ENCODE peak calls at places on chromosomes 11 and 22, in nine cellular contexts. One of them, this sample, is unnamed.

GRCh38 chr11:86916330-86916729 is 38.9 kb downstream of the FZD4 start:
- DNase-seq in H9: no peak
- DNase-seq in GM12878: no peak
- DNase-seq in foreskin fibroblast: peak; percentile 78
- DNase-seq in mammary epithelial cell: peak; percentile 69
- DNase-seq in CD8-positive, alpha-beta T cell: no peak
- DNase-seq in omental fat pad: no peak
- DNase-seq in psoas muscle: no peak
- DNase-seq in cardiac fibroblast: peak; percentile 86
- DNase-seq in this sample: no peak

GRCh38 chr11:85827768-85828639 is 17.1 kb upstream of the SYTL2 start:
- DNase-seq in H9: no peak
- DNase-seq in GM12878: no peak
- DNase-seq in foreskin fibroblast: peak; percentile 81
- DNase-seq in mammary epithelial cell: peak; percentile 83
- DNase-seq in CD8-positive, alpha-beta T cell: no peak
- DNase-seq in omental fat pad: no peak
- DNase-seq in psoas muscle: no peak
- DNase-seq in cardiac fibroblast: peak; percentile 69
- DNase-seq in this sample: no peak

GRCh38 chr22:42847110-42847509 is 10.0 kb downstream of the ARFGAP3 start:
- DNase-seq in H9: no peak
- DNase-seq in GM12878: no peak
- DNase-seq in foreskin fibroblast: no peak
- DNase-seq in mammary epithelial cell: no peak
- DNase-seq in CD8-positive, alpha-beta T cell: no peak
- DNase-seq in omental fat pad: no peak
- DNase-seq in psoas muscle: no peak
- DNase-seq in cardiac fibroblast: no peak
- DNase-seq in this sample: no peak

GRCh38 chr11:2759228-2760195 is 59.7 kb upstream of the KCNQ1OT1 start:
- DNase-seq in H9: no peak
- DNase-seq in GM12878: no peak
- DNase-seq in foreskin fibroblast: no peak
- DNase-seq in mammary epithelial cell: no peak
- DNase-seq in CD8-positive, alpha-beta T cell: no peak
- DNase-seq in omental fat pad: peak; percentile 3
- DNase-seq in psoas muscle: peak; percentile 39
- DNase-seq in cardiac fibroblast: no peak
- DNase-seq in this sample: peak; percentile 32

GRCh38 chr11:61062181-61062955 is 39.9 kb upstream of the CD5 start:
- DNase-seq in H9: peak; percentile 3
- DNase-seq in GM12878: no peak
- DNase-seq in foreskin fibroblast: no peak
- DNase-seq in mammary epithelial cell: no peak
- DNase-seq in CD8-positive, alpha-beta T cell: no peak
- DNase-seq in omental fat pad: no peak
- DNase-seq in psoas muscle: no peak
- DNase-seq in cardiac fibroblast: no peak
- DNase-seq in this sample: peak; percentile 1

GRCh38 chr11:21260101-21260500 is 590.7 kb downstream of the NELL1 start:
- DNase-seq in H9: no peak
- DNase-seq in GM12878: no peak
- DNase-seq in foreskin fibroblast: no peak
- DNase-seq in mammary epithelial cell: no peak
- DNase-seq in CD8-positive, alpha-beta T cell: no peak
- DNase-seq in omental fat pad: no peak
- DNase-seq in psoas muscle: no peak
- DNase-seq in cardiac fibroblast: no peak
- DNase-seq in this sample: no peak

GRCh38 chr22:32579533-32580220 is 105.1 kb downstream of the FBXO7 start:
- DNase-seq in H9: no peak
- DNase-seq in GM12878: no peak
- DNase-seq in foreskin fibroblast: peak; percentile 84
- DNase-seq in mammary epithelial cell: no peak
- DNase-seq in CD8-positive, alpha-beta T cell: no peak
- DNase-seq in omental fat pad: no peak
- DNase-seq in psoas muscle: peak; percentile 55
- DNase-seq in cardiac fibroblast: no peak
- DNase-seq in this sample: peak; percentile 51

GRCh38 chr11:128455766-128456165 is 131.6 kb downstream of the ETS1 start:
- DNase-seq in H9: no peak
- DNase-seq in GM12878: no peak
- DNase-seq in foreskin fibroblast: no peak
- DNase-seq in mammary epithelial cell: no peak
- DNase-seq in CD8-positive, alpha-beta T cell: no peak
- DNase-seq in omental fat pad: no peak
- DNase-seq in psoas muscle: no peak
- DNase-seq in cardiac fibroblast: peak; percentile 55
- DNase-seq in this sample: no peak

GRCh38 chr22:27295071-27295470 is 506.5 kb downstream of the MN1 start:
- DNase-seq in H9: no peak
- DNase-seq in GM12878: no peak
- DNase-seq in foreskin fibroblast: no peak
- DNase-seq in mammary epithelial cell: peak; percentile 19
- DNase-seq in CD8-positive, alpha-beta T cell: no peak
- DNase-seq in omental fat pad: no peak
- DNase-seq in psoas muscle: no peak
- DNase-seq in cardiac fibroblast: no peak
- DNase-seq in this sample: no peak

GRCh38 chr22:28706845-28707244 is 27.2 kb upstream of the TTC28 start:
- DNase-seq in H9: no peak
- DNase-seq in GM12878: no peak
- DNase-seq in foreskin fibroblast: no peak
- DNase-seq in mammary epithelial cell: no peak
- DNase-seq in CD8-positive, alpha-beta T cell: no peak
- DNase-seq in omental fat pad: no peak
- DNase-seq in psoas muscle: no peak
- DNase-seq in cardiac fibroblast: no peak
- DNase-seq in this sample: no peak

GRCh38 chr11:120153221-120153620 is 15.3 kb upstream of the TRIM29 start:
- DNase-seq in H9: no peak
- DNase-seq in GM12878: no peak
- DNase-seq in foreskin fibroblast: no peak
- DNase-seq in mammary epithelial cell: peak; percentile 74
- DNase-seq in CD8-positive, alpha-beta T cell: no peak
- DNase-seq in omental fat pad: no peak
- DNase-seq in psoas muscle: no peak
- DNase-seq in cardiac fibroblast: no peak
- DNase-seq in this sample: no peak

GRCh38 chr11:120431633-120432032 is 79.9 kb upstream of the GRIK4 start:
- DNase-seq in H9: peak; percentile 33
- DNase-seq in GM12878: no peak
- DNase-seq in foreskin fibroblast: peak; percentile 69
- DNase-seq in mammary epithelial cell: no peak
- DNase-seq in CD8-positive, alpha-beta T cell: no peak
- DNase-seq in omental fat pad: no peak
- DNase-seq in psoas muscle: no peak
- DNase-seq in cardiac fibroblast: peak; percentile 63
- DNase-seq in this sample: no peak

GRCh38 chr11:98589975-98590374 is 430.8 kb upstream of the CNTN5 start:
- DNase-seq in H9: no peak
- DNase-seq in GM12878: no peak
- DNase-seq in foreskin fibroblast: no peak
- DNase-seq in mammary epithelial cell: no peak
- DNase-seq in CD8-positive, alpha-beta T cell: no peak
- DNase-seq in omental fat pad: no peak
- DNase-seq in psoas muscle: no peak
- DNase-seq in cardiac fibroblast: no peak
- DNase-seq in this sample: no peak

GRCh38 chr11:2088746-2089535 is 50.2 kb downstream of the IGF2 start:
- DNase-seq in H9: peak; percentile 54
- DNase-seq in GM12878: no peak
- DNase-seq in foreskin fibroblast: no peak
- DNase-seq in mammary epithelial cell: no peak
- DNase-seq in CD8-positive, alpha-beta T cell: no peak
- DNase-seq in omental fat pad: no peak
- DNase-seq in psoas muscle: peak; percentile 48
- DNase-seq in cardiac fibroblast: no peak
- DNase-seq in this sample: peak; percentile 11

GRCh38 chr11:70131606-70132190 is 53.6 kb downstream of the ANO1 start:
- DNase-seq in H9: no peak
- DNase-seq in GM12878: no peak
- DNase-seq in foreskin fibroblast: no peak
- DNase-seq in mammary epithelial cell: no peak
- DNase-seq in CD8-positive, alpha-beta T cell: no peak
- DNase-seq in omental fat pad: no peak
- DNase-seq in psoas muscle: no peak
- DNase-seq in cardiac fibroblast: no peak
- DNase-seq in this sample: no peak

GRCh38 chr22:43109921-43110443 is 568 bp upstream of the BIK start:
- DNase-seq in H9: peak; percentile 46
- DNase-seq in GM12878: no peak
- DNase-seq in foreskin fibroblast: peak; percentile 29
- DNase-seq in mammary epithelial cell: no peak
- DNase-seq in CD8-positive, alpha-beta T cell: no peak
- DNase-seq in omental fat pad: no peak
- DNase-seq in psoas muscle: no peak
- DNase-seq in cardiac fibroblast: no peak
- DNase-seq in this sample: no peak

GRCh38 chr11:13928566-13929251 is 33.8 kb upstream of the SPON1 start:
- DNase-seq in H9: no peak
- DNase-seq in GM12878: no peak
- DNase-seq in foreskin fibroblast: peak; percentile 86
- DNase-seq in mammary epithelial cell: peak; percentile 51
- DNase-seq in CD8-positive, alpha-beta T cell: no peak
- DNase-seq in omental fat pad: no peak
- DNase-seq in psoas muscle: no peak
- DNase-seq in cardiac fibroblast: peak; percentile 87
- DNase-seq in this sample: no peak

GRCh38 chr11:13924801-13925327 is 37.7 kb upstream of the SPON1 start:
- DNase-seq in H9: no peak
- DNase-seq in GM12878: no peak
- DNase-seq in foreskin fibroblast: no peak
- DNase-seq in mammary epithelial cell: no peak
- DNase-seq in CD8-positive, alpha-beta T cell: no peak
- DNase-seq in omental fat pad: no peak
- DNase-seq in psoas muscle: no peak
- DNase-seq in cardiac fibroblast: peak; percentile 23
- DNase-seq in this sample: no peak

GRCh38 chr11:13927496-13927895 is 35.0 kb upstream of the SPON1 start:
- DNase-seq in H9: no peak
- DNase-seq in GM12878: no peak
- DNase-seq in foreskin fibroblast: no peak
- DNase-seq in mammary epithelial cell: no peak
- DNase-seq in CD8-positive, alpha-beta T cell: no peak
- DNase-seq in omental fat pad: no peak
- DNase-seq in psoas muscle: no peak
- DNase-seq in cardiac fibroblast: no peak
- DNase-seq in this sample: no peak

GRCh38 chr11:13923716-13924650 is 38.5 kb upstream of the SPON1 start:
- DNase-seq in H9: no peak
- DNase-seq in GM12878: peak; percentile 2
- DNase-seq in foreskin fibroblast: no peak
- DNase-seq in mammary epithelial cell: peak; percentile 17
- DNase-seq in CD8-positive, alpha-beta T cell: peak; percentile 23
- DNase-seq in omental fat pad: no peak
- DNase-seq in psoas muscle: no peak
- DNase-seq in cardiac fibroblast: peak; percentile 20
- DNase-seq in this sample: no peak

GRCh38 chr11:13923182-13923581 is 39.3 kb upstream of the SPON1 start:
- DNase-seq in H9: no peak
- DNase-seq in GM12878: no peak
- DNase-seq in foreskin fibroblast: no peak
- DNase-seq in mammary epithelial cell: no peak
- DNase-seq in CD8-positive, alpha-beta T cell: no peak
- DNase-seq in omental fat pad: no peak
- DNase-seq in psoas muscle: no peak
- DNase-seq in cardiac fibroblast: no peak
- DNase-seq in this sample: no peak
- TF ChIP-seq CTCF in H9: peak; percentile 12
- TF ChIP-seq CTCF in GM12878: no peak
- TF ChIP-seq CTCF in foreskin fibroblast: no peak
- TF ChIP-seq CTCF in mammary epithelial cell: no peak
- TF ChIP-seq CTCF in CD8-positive, alpha-beta T cell: no peak
- TF ChIP-seq CTCF in omental fat pad: no peak
- TF ChIP-seq CTCF in psoas muscle: no peak
- TF ChIP-seq CTCF in cardiac fibroblast: no peak
- TF ChIP-seq CTCF in this sample: no peak

GRCh38 chr11:102451693-102452460 is 688 bp downstream of the TMEM123 start:
- DNase-seq in H9: peak; percentile 56
- DNase-seq in GM12878: no peak
- DNase-seq in foreskin fibroblast: peak; percentile 79
- DNase-seq in mammary epithelial cell: peak; percentile 58
- DNase-seq in CD8-positive, alpha-beta T cell: peak; percentile 70
- DNase-seq in omental fat pad: peak; percentile 37
- DNase-seq in psoas muscle: peak; percentile 82
- DNase-seq in cardiac fibroblast: peak; percentile 36
- DNase-seq in this sample: peak; percentile 80
- TF ChIP-seq CTCF in H9: no peak
- TF ChIP-seq CTCF in GM12878: peak; percentile 27
- TF ChIP-seq CTCF in foreskin fibroblast: peak; percentile 7
- TF ChIP-seq CTCF in mammary epithelial cell: peak; percentile 25
- TF ChIP-seq CTCF in CD8-positive, alpha-beta T cell: peak; percentile 12
- TF ChIP-seq CTCF in omental fat pad: no peak
- TF ChIP-seq CTCF in psoas muscle: no peak
- TF ChIP-seq CTCF in cardiac fibroblast: no peak
- TF ChIP-seq CTCF in this sample: no peak

DNA sequence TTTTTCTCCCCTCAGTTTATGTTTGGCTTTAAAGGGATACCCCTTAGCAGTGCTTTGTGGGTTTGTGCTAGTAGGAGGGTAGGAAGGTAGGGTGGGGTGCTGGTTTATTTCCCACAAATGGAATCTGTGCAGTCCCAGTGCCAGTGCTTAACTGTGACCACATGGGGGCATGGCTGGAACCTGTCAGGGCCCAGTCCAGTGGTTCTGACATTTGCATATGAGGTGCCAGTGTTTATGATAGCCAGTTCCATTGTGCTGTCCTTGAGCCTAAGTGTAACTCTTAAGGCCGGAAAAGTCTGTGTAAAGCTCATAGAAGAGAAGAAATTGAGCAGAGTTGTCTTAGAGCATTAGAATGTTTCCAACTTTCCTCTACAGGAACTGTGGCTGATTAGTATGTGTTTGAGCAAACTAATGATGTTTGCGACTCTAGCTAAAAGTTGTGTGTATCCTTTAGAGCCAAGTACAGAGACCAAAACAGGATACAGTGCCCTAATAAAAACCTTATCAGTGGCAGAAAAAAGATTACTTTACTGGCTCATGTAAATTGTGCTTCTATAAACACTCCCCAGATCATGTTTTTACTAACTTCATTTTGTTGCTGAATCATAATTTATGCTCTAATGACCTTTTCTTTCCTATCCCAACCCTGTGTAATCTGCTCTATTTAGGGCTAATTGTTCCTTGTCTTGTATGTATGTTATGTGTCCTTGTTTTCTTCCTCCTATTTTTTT is 38.1 kb downstream of the DIXDC1 start:
- DNase-seq in H9: no peak
- DNase-seq in GM12878: no peak
- DNase-seq in foreskin fibroblast: peak; percentile 36
- DNase-seq in mammary epithelial cell: no peak
- DNase-seq in CD8-positive, alpha-beta T cell: no peak
- DNase-seq in omental fat pad: no peak
- DNase-seq in psoas muscle: no peak
- DNase-seq in cardiac fibroblast: no peak
- DNase-seq in this sample: no peak
- TF ChIP-seq CTCF in H9: no peak
- TF ChIP-seq CTCF in GM12878: no peak
- TF ChIP-seq CTCF in foreskin fibroblast: peak; percentile 18
- TF ChIP-seq CTCF in mammary epithelial cell: peak; percentile 31
- TF ChIP-seq CTCF in CD8-positive, alpha-beta T cell: no peak
- TF ChIP-seq CTCF in omental fat pad: no peak
- TF ChIP-seq CTCF in psoas muscle: no peak
- TF ChIP-seq CTCF in cardiac fibroblast: peak; percentile 11
- TF ChIP-seq CTCF in this sample: peak; percentile 27

GRCh38 chr11:135008001-135008405 is 596.0 kb upstream of the B3GAT1 start:
- DNase-seq in H9: no peak
- DNase-seq in GM12878: no peak
- DNase-seq in foreskin fibroblast: no peak
- DNase-seq in mammary epithelial cell: no peak
- DNase-seq in CD8-positive, alpha-beta T cell: no peak
- DNase-seq in omental fat pad: no peak
- DNase-seq in psoas muscle: no peak
- DNase-seq in cardiac fibroblast: no peak
- DNase-seq in this sample: no peak
- TF ChIP-seq CTCF in H9: no peak
- TF ChIP-seq CTCF in GM12878: no peak
- TF ChIP-seq CTCF in foreskin fibroblast: no peak
- TF ChIP-seq CTCF in mammary epithelial cell: no peak
- TF ChIP-seq CTCF in CD8-positive, alpha-beta T cell: no peak
- TF ChIP-seq CTCF in omental fat pad: no peak
- TF ChIP-seq CTCF in psoas muscle: no peak
- TF ChIP-seq CTCF in cardiac fibroblast: no peak
- TF ChIP-seq CTCF in this sample: no peak